ENCODE peak calls at places on chromosomes 11 and 22, in six cellular contexts. U, D, W, T, N and M are unnamed samples.

GRCh38 chr11:125300791-125301218 is 136.3 kb downstream of the PKNOX2 start:
- DNase-seq in D (no peak), N (no peak), U (no peak), T (no peak), W (peak; percentile 89), M (no peak)

GRCh38 chr11:72813740-72814138 is 472 bp upstream of the ATG16L2 start:
- DNase-seq in W (peak; percentile 75), N (peak; percentile 95), U (no peak), T (peak; percentile 87), D (no peak), M (peak; percentile 62)

GRCh38 chr11:114551060-114551459 is 8.6 kb downstream of the NXPE1 start:
- DNase-seq in T (no peak), U (no peak), D (no peak), W (no peak), N (no peak), M (no peak)

GRCh38 chr11:32888805-32889204 is 3.8 kb upstream of the QSER1 start:
- DNase-seq in N (no peak), W (peak; percentile 25), D (no peak), U (no peak), T (no peak), M (no peak)

GRCh38 chr22:42343551-42344081 is 73.2 kb upstream of the TCF20 start:
- DNase-seq in U (no peak), D (no peak), W (no peak), T (no peak), N (no peak), M (peak; percentile 38)

GRCh38 chr11:95503047-95503446 is 272.0 kb upstream of the SESN3 start:
- DNase-seq in W (peak; percentile 40), U (no peak), N (no peak), T (no peak), D (no peak), M (peak; percentile 36)

GRCh38 chr11:75810637-75811383 is 4.2 kb upstream of the UVRAG start:
- DNase-seq in N (no peak), D (no peak), T (no peak), U (no peak), W (no peak), M (no peak)

GRCh38 chr11:128179512-128179911 is 407.8 kb downstream of the ETS1 start:
- DNase-seq in T (no peak), N (no peak), D (no peak), W (no peak), U (no peak), M (no peak)

GRCh38 chr22:32862083-32862482 is 60.6 kb downstream of the TIMP3 start:
- DNase-seq in D (no peak), W (no peak), T (no peak), U (no peak), N (no peak), M (no peak)

GRCh38 chr22:37401401-37401859 is 25.8 kb downstream of the ELFN2 start:
- DNase-seq in N (no peak), D (no peak), T (no peak), U (no peak), W (peak; percentile 26), M (no peak)

GRCh38 chr22:20395181-20395896 is 1.4 kb downstream of the ZNF74 start:
- DNase-seq in D (no peak), U (no peak), T (no peak), W (no peak), N (peak; percentile 79), M (no peak)

GRCh38 chr11:71452354-71453020 is 516 bp upstream of the NADSYN1 start:
- DNase-seq in N (no peak), U (peak; percentile 66), W (peak; percentile 64), D (no peak), T (peak; percentile 71), M (peak; percentile 61)

GRCh38 chr11:34860034-34860433 is 56.1 kb downstream of the APIP start:
- DNase-seq in U (no peak), T (no peak), D (no peak), W (no peak), N (no peak), M (no peak)

GRCh38 chr11:72078477-72078876 is 1.9 kb downstream of the NUMA1 start:
- DNase-seq in W (no peak), N (no peak), U (no peak), D (no peak), T (no peak), M (no peak)

GRCh38 chr11:3087821-3088800 is 30.9 kb upstream of the CARS1 start:
- DNase-seq in U (no peak), T (no peak), N (peak; percentile 82), W (no peak), D (no peak), M (peak; percentile 8)

GRCh38 chr11:16791494-16791961 is 53.1 kb downstream of the C11orf58 start:
- DNase-seq in U (no peak), T (no peak), N (no peak), D (peak; percentile 49), W (peak; percentile 97), M (peak; percentile 27)

GRCh38 chr22:28899199-28899853 is 16.0 kb downstream of the ZNRF3 start:
- DNase-seq in N (peak; percentile 34), U (no peak), T (no peak), W (no peak), D (no peak), M (peak; percentile 7)

GRCh38 chr22:35947794-35948425 is 80.7 kb downstream of the RBFOX2 start:
- DNase-seq in W (no peak), D (no peak), N (no peak), U (no peak), T (no peak), M (no peak)

GRCh38 chr11:130480721-130481140 is 32.3 kb downstream of the ADAMTS15 start:
- DNase-seq in U (no peak), W (peak; percentile 78), T (no peak), N (peak; percentile 20), D (no peak), M (no peak)

GRCh38 chr11:20966489-20966888 is 297.1 kb downstream of the NELL1 start:
- DNase-seq in N (no peak), W (no peak), D (no peak), U (no peak), T (no peak), M (no peak)

GRCh38 chr22:23053912-23054530 is 16.3 kb upstream of the GNAZ start:
- DNase-seq in U (no peak), D (no peak), N (peak; percentile 76), T (no peak), W (no peak), M (no peak)

GRCh38 chr22:24843048-24843447 is 37.0 kb downstream of the SGSM1 start:
- DNase-seq in N (no peak), D (no peak), W (peak; percentile 8), U (peak; percentile 13), T (no peak), M (no peak)

GRCh38 chr11:110087820-110088534 is 5.2 kb upstream of the ZC3H12C start:
- DNase-seq in N (no peak), T (no peak), D (no peak), U (no peak), W (peak; percentile 50), M (no peak)

GRCh38 chr11:131302831-131303230 is 67.6 kb upstream of the NTM start:
- DNase-seq in W (no peak), D (no peak), N (no peak), T (no peak), U (no peak), M (no peak)

GRCh38 chr11:134024420-134025085 is 44.3 kb upstream of the JAM3 start:
- DNase-seq in U (no peak), N (no peak), W (no peak), T (no peak), D (no peak), M (no peak)

GRCh38 chr11:60954421-60954820 is 2.4 kb upstream of the SLC15A3 start:
- DNase-seq in W (no peak), D (no peak), T (no peak), N (no peak), U (no peak), M (no peak)

GRCh38 chr22:27885977-27886842 is 32.8 kb downstream of the PITPNB start:
- DNase-seq in N (no peak), W (peak; percentile 72), D (no peak), U (no peak), T (peak; percentile 39), M (no peak)

GRCh38 chr11:121727942-121728341 is 275.2 kb upstream of the SORL1-AS1 start:
- DNase-seq in T (no peak), D (no peak), W (no peak), U (no peak), N (no peak), M (no peak)

GRCh38 chr22:23301591-23301990 is 121.3 kb downstream of the BCR start:
- DNase-seq in D (no peak), N (no peak), T (no peak), U (no peak), W (no peak), M (no peak)

DNA sequence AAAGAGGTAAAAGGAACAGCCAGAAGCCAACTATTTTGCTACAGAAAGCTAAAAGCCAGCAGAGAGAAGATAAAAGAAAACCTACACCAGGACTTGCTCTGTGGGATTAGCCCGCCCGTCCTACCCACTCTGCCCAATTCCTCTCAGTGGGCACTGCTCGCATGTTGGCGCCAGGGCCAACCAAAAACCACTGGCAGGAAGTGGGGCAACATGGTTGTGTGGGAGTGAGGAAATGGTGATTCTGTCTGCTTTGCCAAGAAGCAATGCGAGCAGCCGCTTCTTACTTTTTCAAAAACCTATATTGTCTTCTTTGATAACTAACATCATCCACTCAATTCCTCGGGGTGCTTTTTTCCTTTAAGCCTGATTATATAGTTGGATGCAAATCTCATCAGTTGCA is 14.2 kb upstream of the APOA1 start:
- DNase-seq in T (peak; percentile 34), U (peak; percentile 63), D (no peak), W (peak; percentile 59), N (no peak), M (no peak)
- H3K4me3 ChIP-seq in T (no peak overlapping the region), U (no peak overlapping the region), D (no peak overlapping the region), W (no peak overlapping the region), N (no peak overlapping the region), M (no peak overlapping the region)

GRCh38 chr22:31400023-31400397 is 606 bp downstream of the DRG1 start:
- DNase-seq in D (no peak), U (no peak), N (no peak), T (peak; percentile 7), W (peak; percentile 18), M (no peak)
- H3K4me3 ChIP-seq in D (peak overlapping the region; percentile 75), U (peak overlapping the region; percentile 67), N (peak overlapping the region; percentile 87), T (peak overlapping the region; percentile 67), W (peak overlapping the region; percentile 98), M (peak overlapping the region; percentile 54)

DNA sequence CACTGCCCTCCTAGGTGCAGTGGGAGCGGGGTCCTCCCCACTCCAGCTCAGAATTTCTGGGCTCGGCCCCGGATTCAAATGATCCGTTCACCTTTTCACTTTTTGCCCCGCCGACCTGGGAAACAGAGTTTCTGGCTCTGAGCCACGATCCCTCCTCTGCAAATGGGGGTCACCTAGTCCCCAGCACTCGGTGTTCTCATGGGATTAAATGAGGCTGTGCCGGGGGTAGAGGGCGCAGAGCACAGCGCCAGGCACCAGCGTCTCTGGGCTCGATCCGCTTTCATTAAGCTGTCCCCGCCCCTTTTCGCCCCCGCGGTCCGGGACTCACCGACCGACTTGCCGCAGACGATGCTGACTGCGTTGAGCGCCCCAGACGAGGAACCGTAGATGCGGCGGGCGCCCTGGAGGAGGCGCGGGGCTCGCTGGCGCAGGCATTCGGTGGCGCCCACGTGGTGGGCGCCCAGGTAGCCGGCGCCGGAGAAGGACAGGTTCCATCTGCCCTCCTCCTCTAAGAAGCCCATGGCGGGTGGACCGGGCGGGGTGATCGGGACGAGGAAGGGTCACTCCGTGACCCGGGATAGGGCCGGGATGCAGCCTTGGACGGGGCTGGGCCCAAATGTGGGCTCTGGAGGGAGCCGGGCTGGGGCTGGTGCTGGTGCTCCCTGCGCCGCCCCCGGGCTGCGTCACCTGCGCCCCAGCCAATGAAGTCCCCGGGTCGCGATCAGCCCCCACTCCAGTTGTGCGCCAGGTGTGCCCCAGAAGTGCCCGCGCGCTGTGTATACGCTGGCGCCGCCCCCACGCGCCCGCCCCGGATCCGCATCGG is at the start of gene PNPLA5:
- DNase-seq in N (no peak), T (no peak), W (no peak), D (no peak), U (no peak), M (no peak)
- H3K4me3 ChIP-seq in N (no peak within 1 kb of the TSS), T (no peak within 1 kb of the TSS), W (no peak within 1 kb of the TSS), D (no peak within 1 kb of the TSS), U (no peak within 1 kb of the TSS), M (no peak within 1 kb of the TSS)

GRCh38 chr11:22346283-22346682 is 8.1 kb downstream of the SLC17A6 start:
- DNase-seq in U (no peak), D (no peak), W (no peak), N (no peak), T (no peak), M (no peak)
- H3K4me3 ChIP-seq in U (no peak overlapping the region), D (no peak overlapping the region), W (no peak overlapping the region), N (no peak overlapping the region), T (no peak overlapping the region), M (no peak overlapping the region)